ENCODE peak calls at places on chromosome 2, in ten cellular contexts. T is body of pancreas, X is astrocyte of the spinal cord, P is A549, V is coronary artery, S is Peyer's patch, W is fibroblast of lung, N is tibial nerve, L is neural progenitor cell, F is foreskin fibroblast. M is an unnamed sample.

GRCh38 chr2:112827786-112828185 is 8.8 kb downstream of the IL1B start:
- DNase-seq in V (no peak), P (no peak), S (no peak), N (no peak), L (no peak), X (no peak), W (no peak), T (no peak), F (no peak), M (peak; percentile 51)

GRCh38 chr2:96105994-96106393 is 10.4 kb downstream of the ADRA2B start:
- DNase-seq in F (no peak), X (no peak), S (peak; percentile 7), L (no peak), N (no peak), P (no peak), W (no peak), V (no peak), T (no peak), M (no peak)

GRCh38 chr2:203155406-203155805 is 83.4 kb upstream of the CYP20A1 start:
- DNase-seq in X (no peak), W (no peak), V (no peak), T (no peak), N (no peak), L (no peak), F (no peak), S (no peak), P (no peak), M (no peak)

GRCh38 chr2:73927344-73927743 is 664 bp downstream of the DGUOK start:
- DNase-seq in P (no peak), W (no peak), X (no peak), L (no peak), V (no peak), S (no peak), N (no peak), T (no peak), F (no peak), M (peak; percentile 7)

GRCh38 chr2:229539628-229540027 is 174.7 kb downstream of the DNER start:
- DNase-seq in T (no peak), W (no peak), F (no peak), S (no peak), N (no peak), X (peak; percentile 75), P (no peak), V (no peak), L (no peak), M (peak; percentile 12)

GRCh38 chr2:133600231-133600630 is 32.0 kb upstream of the NCKAP5 start:
- DNase-seq in V (no peak), F (no peak), P (no peak), X (no peak), W (no peak), S (no peak), T (no peak), N (peak; percentile 17), L (peak; percentile 69), M (no peak)

GRCh38 chr2:26461601-26462023 is 16.3 kb downstream of the OTOF start:
- DNase-seq in F (no peak), W (no peak), S (no peak), P (no peak), N (no peak), X (no peak), L (no peak), T (no peak), V (no peak), M (no peak)

GRCh38 chr2:128585706-128586105 is 267.0 kb upstream of the HS6ST1 start:
- DNase-seq in W (peak; percentile 87), X (peak; percentile 70), S (no peak), F (peak; percentile 91), L (no peak), V (no peak), N (no peak), T (no peak), P (no peak), M (peak; percentile 45)

GRCh38 chr2:176680916-176681315 is 411.7 kb downstream of the MTX2 start:
- DNase-seq in X (peak; percentile 2), N (no peak), W (peak; percentile 65), P (no peak), S (no peak), F (peak; percentile 9), V (no peak), T (no peak), L (no peak), M (no peak)

GRCh38 chr2:176678571-176678970 is 409.3 kb downstream of the MTX2 start:
- DNase-seq in X (no peak), F (no peak), P (no peak), L (no peak), N (no peak), V (no peak), W (no peak), S (no peak), T (no peak), M (no peak)

GRCh38 chr2:176681584-176682115 is 412.4 kb downstream of the MTX2 start:
- DNase-seq in V (no peak), P (no peak), N (no peak), X (no peak), S (no peak), F (no peak), L (no peak), W (no peak), T (no peak), M (no peak)

GRCh38 chr2:176677746-176678145 is 408.5 kb downstream of the MTX2 start:
- DNase-seq in X (no peak), V (no peak), F (no peak), S (no peak), T (no peak), N (no peak), P (no peak), W (no peak), L (no peak), M (no peak)

DNA sequence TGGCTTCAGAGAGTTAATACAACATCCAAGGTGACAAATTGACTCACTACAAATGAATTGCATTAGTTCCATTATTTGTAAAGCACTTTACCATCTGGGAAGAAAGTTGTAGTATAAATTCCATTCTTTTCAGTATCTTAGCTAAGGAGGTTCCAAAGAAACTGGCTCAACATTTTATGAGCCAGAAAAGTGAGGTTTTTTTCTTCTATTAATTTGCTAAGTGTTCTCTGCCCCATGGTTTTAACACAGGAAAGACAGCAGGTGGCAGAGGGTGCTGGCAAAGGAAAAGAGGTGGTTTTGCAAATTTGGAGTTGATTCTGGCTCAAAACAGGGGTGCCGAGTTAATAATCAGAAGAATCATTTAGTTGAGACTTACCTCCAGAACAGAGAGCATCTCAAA is 410.1 kb downstream of the MTX2 start:
- DNase-seq in W (no peak), N (no peak), X (no peak), F (no peak), L (no peak), T (no peak), S (no peak), P (no peak), V (no peak), M (no peak)
- TF ChIP-seq CTCF in W (no peak), N (no peak), X (peak; percentile 3), F (no peak), L (peak; percentile 14), T (no peak), S (no peak), P (no peak), V (no peak), M (no peak)

DNA sequence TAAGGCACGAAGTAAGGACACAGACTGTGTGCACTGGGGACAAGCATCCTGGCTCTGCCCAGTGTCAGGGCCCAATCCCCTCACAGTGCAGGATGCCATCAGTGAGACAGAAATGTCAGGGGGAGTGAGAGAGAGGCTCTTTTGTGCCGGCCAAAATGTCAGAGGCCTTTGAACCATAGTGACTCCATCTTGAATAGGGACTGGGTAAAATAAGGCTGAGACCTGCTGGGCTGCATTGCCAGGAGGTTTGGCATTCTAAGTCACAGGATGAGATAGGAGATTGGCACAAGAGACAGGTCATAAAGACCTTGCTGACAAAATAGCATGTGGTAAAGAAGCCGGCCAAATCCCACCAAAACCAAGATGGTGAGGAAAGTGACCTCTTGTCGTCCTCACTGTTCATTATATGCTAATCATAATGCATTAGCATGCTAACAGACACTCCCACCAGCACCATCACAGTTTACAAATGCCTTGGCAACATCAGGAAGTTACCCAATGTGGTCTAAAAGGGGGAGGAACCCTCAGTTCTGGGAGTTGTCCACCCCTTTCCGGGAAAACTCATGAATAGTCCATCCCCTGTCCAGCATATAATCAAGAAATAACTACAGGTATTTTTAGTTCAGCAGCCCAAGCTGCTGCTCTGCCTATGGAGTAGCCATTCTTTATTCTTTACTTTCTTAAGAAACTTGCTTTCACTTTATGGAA is 337.4 kb downstream of the LPIN1 start:
- DNase-seq in T (no peak), W (no peak), N (no peak), F (no peak), S (no peak), V (no peak), P (no peak), L (no peak), X (no peak), M (peak; percentile 35)
- H3K4me3 ChIP-seq in T (no peak overlapping the region), W (no peak overlapping the region), N (no peak overlapping the region), F (no peak overlapping the region), S (no peak overlapping the region), V (no peak overlapping the region), P (no peak overlapping the region), L (no peak overlapping the region), X (no peak overlapping the region), M (no peak overlapping the region)

GRCh38 chr2:30888841-30889407 is 81.7 kb upstream of the CAPN13 start:
- DNase-seq in N (no peak), V (no peak), T (no peak), S (no peak), F (no peak), X (no peak), W (no peak), L (no peak), P (no peak), M (no peak)

GRCh38 chr2:30899655-30900054 is 92.4 kb upstream of the CAPN13 start:
- DNase-seq in S (no peak), V (no peak), F (peak; percentile 1), T (no peak), W (no peak), P (no peak), N (no peak), X (no peak), L (no peak), M (no peak)

GRCh38 chr2:30897539-30897938 is 90.3 kb upstream of the CAPN13 start:
- DNase-seq in T (no peak), F (no peak), V (no peak), S (no peak), W (no peak), P (no peak), N (no peak), X (no peak), L (no peak), M (no peak)

DNA sequence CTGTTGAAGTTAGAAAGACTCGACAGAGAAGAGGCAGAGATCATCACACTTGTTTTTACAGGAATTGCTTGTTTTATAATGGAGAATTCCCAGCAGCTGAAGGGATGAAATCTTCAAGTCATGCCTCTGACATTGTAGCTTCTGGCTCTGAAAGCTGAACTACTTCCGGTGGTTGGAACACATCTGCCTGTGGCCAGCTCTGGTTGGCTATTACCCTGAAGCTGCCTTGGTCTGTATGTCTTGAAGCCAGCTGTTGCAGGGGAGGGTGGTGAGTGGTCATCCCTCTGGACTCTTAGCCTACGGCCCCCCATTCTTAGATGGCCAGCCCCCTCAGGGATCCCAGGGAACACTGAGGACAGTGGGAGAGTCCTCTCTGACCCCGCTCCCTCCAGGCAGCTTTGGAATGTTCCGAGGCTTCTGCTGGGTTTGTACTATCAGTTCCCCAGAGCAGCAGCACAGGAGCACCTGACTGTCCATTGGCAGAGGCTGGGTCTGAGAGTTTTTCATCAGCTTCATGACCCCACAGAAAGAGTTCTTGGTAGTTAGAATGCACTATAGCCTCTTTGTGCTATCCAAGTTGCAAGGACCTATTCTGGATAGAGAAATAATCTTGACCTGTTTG is 87.4 kb upstream of the CAPN13 start:
- DNase-seq in L (no peak), V (no peak), S (no peak), F (peak; percentile 3), N (no peak), P (no peak), T (no peak), W (no peak), X (no peak), M (no peak)
- TF ChIP-seq CTCF in L (no peak), V (no peak), S (no peak), F (no peak), N (no peak), P (no peak), T (no peak), W (no peak), X (no peak), M (no peak)

GRCh38 chr2:216632321-216632951 is 784 bp upstream of the IGFBP2 start:
- DNase-seq in V (no peak), T (no peak), W (no peak), P (no peak), S (no peak), N (no peak), F (no peak), L (peak; percentile 16), X (no peak), M (no peak)
- H3K4me3 ChIP-seq in V (peak overlapping the region; percentile 89), T (no peak overlapping the region), W (no peak overlapping the region), P (peak overlapping the region; percentile 49), S (peak overlapping the region; percentile 65), N (no peak overlapping the region), F (no peak overlapping the region), L (peak overlapping the region; percentile 53), X (peak overlapping the region; percentile 42), M (no peak overlapping the region)

M was measured in cardiac fibroblast.